ENCODE peak calls at places on chromosomes 12 and 14, in seven cellular contexts. H is CD8-positive, alpha-beta T cell; R is H9; Q is astrocyte; P is body of pancreas; B is GM06990; C is nephron progenitor cell. X is an unnamed sample.

GRCh38 chr14:88837495-88837894 is 13.0 kb downstream of the TTC8 start:
- DNase-seq in H (no peak), R (no peak), Q (no peak), P (no peak), B (no peak), C (no peak), X (no peak)

GRCh38 chr12:98725481-98726247 is 80.6 kb downstream of the APAF1 start:
- DNase-seq in H (no peak), R (peak), Q (peak), P (peak), B (no peak), C (peak), X (peak)

GRCh38 chr12:49358548-49359141 is 8.6 kb upstream of the SPATS2 start:
- DNase-seq in H (peak), R (peak), Q (no peak), P (peak), B (no peak), C (peak), X (peak)

GRCh38 chr12:41552507-41553047 is 364.5 kb downstream of the PDZRN4 start:
- DNase-seq in H (no peak), R (no peak), Q (peak), P (no peak), B (no peak), C (no peak), X (no peak)

GRCh38 chr12:14896477-14897184 is 11.0 kb upstream of the MGP start:
- DNase-seq in H (no peak), R (no peak), Q (peak), P (no peak), B (no peak), C (no peak), X (no peak)

GRCh38 chr14:103186894-103187586 is 63.8 kb downstream of the TNFAIP2 start:
- DNase-seq in H (no peak), R (peak), Q (no peak), P (peak), B (no peak), C (no peak), X (no peak)

GRCh38 chr14:20757963-20758362 is 10.2 kb upstream of the EDDM3B start:
- DNase-seq in H (peak), R (peak), Q (no peak), P (peak), B (no peak), C (peak), X (no peak)

GRCh38 chr12:78530065-78530765 is 334.4 kb upstream of the SYT1 start:
- DNase-seq in H (no peak), R (peak), Q (peak), P (no peak), B (no peak), C (no peak), X (no peak)

GRCh38 chr12:103571286-103571685 is 15.8 kb upstream of the STAB2 start:
- DNase-seq in H (no peak), R (peak), Q (no peak), P (peak), B (no peak), C (peak), X (peak)

GRCh38 chr14:34749408-34749807 is 35.0 kb upstream of the CFL2 start:
- DNase-seq in H (no peak), R (no peak), Q (no peak), P (no peak), B (no peak), C (no peak), X (no peak)

GRCh38 chr14:69685217-69685616 is 73.8 kb downstream of the SUSD6 start:
- DNase-seq in H (no peak), R (no peak), Q (peak), P (no peak), B (no peak), C (no peak), X (no peak)

GRCh38 chr14:30610719-30611388 is 11.3 kb upstream of the SCFD1 start:
- DNase-seq in H (no peak), R (no peak), Q (peak), P (peak), B (no peak), C (no peak), X (no peak)

GRCh38 chr12:103373088-103373523 is 122.7 kb downstream of the C12orf42 start:
- DNase-seq in H (no peak), R (no peak), Q (no peak), P (no peak), B (no peak), C (no peak), X (no peak)

GRCh38 chr14:24416254-24416931 is 13.1 kb downstream of the CBLN3 start:
- DNase-seq in H (no peak), R (no peak), Q (no peak), P (peak), B (no peak), C (no peak), X (no peak)

GRCh38 chr12:19450362-19450761 is 11.1 kb downstream of the AEBP2 start:
- DNase-seq in H (no peak), R (no peak), Q (no peak), P (no peak), B (no peak), C (no peak), X (no peak)

GRCh38 chr12:80539029-80539428 is 95.0 kb downstream of the PTPRQ start:
- DNase-seq in H (no peak), R (no peak), Q (no peak), P (no peak), B (no peak), C (no peak), X (no peak)

GRCh38 chr14:51704465-51705050 is 52.8 kb downstream of the FRMD6 start:
- DNase-seq in H (no peak), R (peak), Q (no peak), P (no peak), B (no peak), C (no peak), X (no peak)

GRCh38 chr12:115619889-115620288 is 657.6 kb downstream of the MED13L start:
- DNase-seq in H (no peak), R (peak), Q (no peak), P (no peak), B (no peak), C (no peak), X (no peak)

GRCh38 chr14:58964598-58964928 is 223.9 kb upstream of the DAAM1 start:
- DNase-seq in H (no peak), R (no peak), Q (no peak), P (no peak), B (no peak), C (no peak), X (no peak)

GRCh38 chr14:23056956-23057756 is at the start of gene CDH24:
- DNase-seq in H (peak), R (peak), Q (peak), P (peak), B (peak), C (peak), X (peak)

GRCh38 chr12:20150835-20151234 is 217.5 kb upstream of the PDE3A start:
- DNase-seq in H (no peak), R (no peak), Q (no peak), P (no peak), B (no peak), C (no peak), X (no peak)

GRCh38 chr12:46783881-46784280 is 41.9 kb downstream of the SLC38A4 start:
- DNase-seq in H (no peak), R (no peak), Q (no peak), P (no peak), B (no peak), C (no peak), X (no peak)

GRCh38 chr12:98997-99396 is 32.4 kb downstream of the IQSEC3 start:
- DNase-seq in H (no peak), R (peak), Q (no peak), P (no peak), B (no peak), C (peak), X (no peak)

GRCh38 chr12:43238281-43238680 is 313.7 kb downstream of the ADAMTS20 start:
- DNase-seq in H (no peak), R (no peak), Q (peak), P (no peak), B (no peak), C (no peak), X (no peak)

GRCh38 chr14:103393687-103394626 is 8.7 kb downstream of the MARK3 start:
- DNase-seq in H (no peak), R (no peak), Q (peak), P (peak), B (peak), C (no peak), X (no peak)

GRCh38 chr14:91032250-91032649 is 28.2 kb downstream of the RPS6KA5 start:
- DNase-seq in H (no peak), R (no peak), Q (no peak), P (no peak), B (no peak), C (no peak), X (no peak)

GRCh38 chr14:39426605-39427004 is 5.6 kb downstream of the FBXO33 start:
- DNase-seq in H (no peak), R (no peak), Q (peak), P (no peak), B (no peak), C (no peak), X (no peak)

GRCh38 chr14:93239869-93240677 is 33.0 kb downstream of the UBR7 start:
- DNase-seq in H (no peak), R (no peak), Q (peak), P (no peak), B (no peak), C (no peak), X (no peak)

GRCh38 chr12:12091977-12092663 is 21.4 kb downstream of the BCL2L14 start:
- DNase-seq in H (no peak), R (peak), Q (no peak), P (peak), B (no peak), C (no peak), X (no peak)

GRCh38 chr12:12098689-12099010 is 27.9 kb downstream of the BCL2L14 start:
- DNase-seq in H (no peak), R (no peak), Q (no peak), P (no peak), B (no peak), C (no peak), X (no peak)

GRCh38 chr12:12097821-12098688 is 27.3 kb downstream of the BCL2L14 start:
- DNase-seq in H (no peak), R (no peak), Q (peak), P (no peak), B (no peak), C (no peak), X (no peak)

GRCh38 chr12:12094481-12094880 is 23.7 kb downstream of the BCL2L14 start:
- DNase-seq in H (no peak), R (no peak), Q (no peak), P (no peak), B (no peak), C (no peak), X (no peak)

DNA sequence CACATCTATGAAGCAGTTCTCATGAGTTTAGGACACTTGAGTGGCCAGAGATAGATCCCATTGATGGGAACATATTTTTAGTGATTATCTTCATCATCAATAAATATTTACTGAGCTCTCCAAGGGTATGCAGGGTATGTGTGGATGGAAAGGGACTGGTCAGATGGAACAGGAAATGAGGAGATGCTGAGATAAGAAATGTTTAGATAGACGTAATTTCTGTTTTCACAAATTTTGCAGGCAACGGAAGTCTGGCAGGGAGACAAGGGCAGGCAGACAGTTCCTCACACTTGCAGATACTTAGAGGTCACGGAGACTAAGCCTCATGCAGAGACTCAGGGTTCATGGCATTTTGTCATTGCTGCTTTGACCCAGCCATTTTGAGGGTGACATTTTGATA is 24.3 kb downstream of the BCL2L14 start:
- DNase-seq in H (no peak), R (no peak), Q (peak), P (no peak), B (no peak), C (no peak), X (no peak)
- TF ChIP-seq CTCF in H (no peak), R (no peak), Q (no peak), P (no peak), B (no peak), C (no peak), X (no peak)

GRCh38 chr12:123436017-123436964 is at the start of gene RILPL2:
- DNase-seq in H (peak), R (peak), Q (peak), P (peak), B (peak), C (peak), X (peak)
- TF ChIP-seq CTCF in H (no peak), R (no peak), Q (no peak), P (peak), B (no peak), C (no peak), X (no peak)

GRCh38 chr14:77613207-77613606 is 3.2 kb downstream of the SPTLC2 start:
- DNase-seq in H (no peak), R (no peak), Q (peak), P (no peak), B (no peak), C (no peak), X (no peak)

GRCh38 chr14:77607741-77608302 is 8.6 kb downstream of the SPTLC2 start:
- DNase-seq in H (peak), R (peak), Q (no peak), P (no peak), B (peak), C (peak), X (no peak)

GRCh38 chr14:77610553-77610952 is 5.9 kb downstream of the SPTLC2 start:
- DNase-seq in H (no peak), R (no peak), Q (no peak), P (no peak), B (no peak), C (no peak), X (no peak)

GRCh38 chr14:77612011-77612620 is 4.3 kb downstream of the SPTLC2 start:
- DNase-seq in H (no peak), R (no peak), Q (peak), P (no peak), B (no peak), C (no peak), X (no peak)

GRCh38 chr14:77609902-77610301 is 6.5 kb downstream of the SPTLC2 start:
- DNase-seq in H (no peak), R (no peak), Q (no peak), P (no peak), B (no peak), C (no peak), X (no peak)
- TF ChIP-seq CTCF in H (no peak), R (no peak), Q (no peak), P (no peak), B (no peak), C (no peak), X (peak)

DNA sequence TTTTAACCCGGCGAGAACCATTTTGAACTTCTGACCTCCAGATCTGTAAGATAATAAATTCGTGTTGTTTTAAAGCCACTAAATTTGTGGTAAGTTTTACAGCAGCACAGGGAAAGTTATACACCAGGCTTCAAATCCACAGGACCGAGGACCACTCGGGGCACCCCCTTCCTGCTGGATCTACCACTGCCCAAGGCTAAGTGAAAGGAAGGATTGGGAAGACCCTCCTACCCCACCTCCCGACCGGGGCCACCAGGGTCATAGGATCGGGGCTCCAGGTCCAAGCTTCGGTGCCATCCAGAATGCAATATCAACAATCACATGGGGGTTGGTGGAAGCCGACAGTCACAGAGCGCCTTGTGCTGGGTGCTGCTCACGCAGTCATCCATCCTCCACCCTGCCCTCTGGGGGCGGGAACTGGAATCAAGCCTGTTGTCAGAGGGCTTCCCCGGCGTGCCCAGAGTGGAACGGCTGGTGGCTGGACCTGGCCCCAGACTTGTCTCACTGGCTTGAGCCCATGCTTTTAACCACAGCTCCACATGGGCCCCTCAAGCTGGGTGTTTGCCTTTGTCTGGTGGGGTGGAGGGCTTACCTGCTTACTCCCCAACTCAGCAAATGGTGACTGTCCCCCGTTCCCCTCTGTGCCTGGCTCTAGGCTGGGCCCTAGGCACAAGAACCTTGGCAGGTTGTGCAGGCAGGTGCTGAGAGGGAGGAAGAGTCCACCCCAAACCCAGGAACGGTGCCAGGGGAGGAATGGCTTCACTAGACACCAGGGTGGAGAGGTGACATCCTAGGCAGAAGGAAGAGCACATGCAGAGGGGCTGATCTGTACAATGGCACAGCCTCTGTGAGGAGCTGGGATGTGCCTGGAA is 180.3 kb upstream of the RTL1 start:
- DNase-seq in H (no peak), R (peak), Q (no peak), P (no peak), B (no peak), C (no peak), X (no peak)
- TF ChIP-seq CTCF in H (no peak), R (peak), Q (no peak), P (no peak), B (no peak), C (no peak), X (peak)

X was measured in neural crest cell.